ENCODE peak calls at places on chromosome 1, in five cellular contexts. Y is neural crest cell, X is RWPE2, B is endothelial cell, N is hepatocyte. R is an unnamed sample.

GRCh38 chr1:94339229-94339927 is 78.8 kb upstream of the ABCD3 start:
- DNase-seq in B (no peak), Y (no peak), X (no peak), N (no peak), R (no peak)

GRCh38 chr1:53559854-53560571 is 100.8 kb downstream of the DMRTB1 start:
- DNase-seq in X (peak; percentile 37), Y (no peak), B (no peak), N (no peak), R (peak; percentile 65)

GRCh38 chr1:77889671-77890070 is 1.2 kb downstream of the NEXN start:
- DNase-seq in Y (no peak), N (peak; percentile 16), X (no peak), B (no peak), R (no peak)

GRCh38 chr1:1678581-1679380 is 13.8 kb downstream of the SLC35E2B start:
- DNase-seq in B (peak; percentile 73), Y (no peak), N (peak; percentile 72), X (peak; percentile 38), R (peak; percentile 63)

GRCh38 chr1:244821134-244821533 is 14.3 kb upstream of the COX20 start:
- DNase-seq in B (no peak), Y (no peak), N (peak; percentile 25), X (no peak), R (no peak)

GRCh38 chr1:39089811-39090519 is 63.8 kb downstream of the NDUFS5 start:
- DNase-seq in Y (no peak), N (no peak), X (no peak), B (no peak), R (no peak)

GRCh38 chr1:77467196-77467595 is 185.4 kb downstream of the AK5 start:
- DNase-seq in N (no peak), X (no peak), Y (no peak), B (no peak), R (no peak)

GRCh38 chr1:60903591-60903990 is 178.8 kb upstream of the NFIA start:
- DNase-seq in X (no peak), B (no peak), N (peak; percentile 37), Y (no peak), R (no peak)

GRCh38 chr1:204829133-204829532 is 41.5 kb upstream of the NFASC start:
- DNase-seq in B (no peak), X (no peak), N (no peak), Y (no peak), R (no peak)

GRCh38 chr1:10635385-10635896 is 160.7 kb downstream of the PEX14 start:
- DNase-seq in N (no peak), B (no peak), X (peak; percentile 88), Y (no peak), R (no peak)

GRCh38 chr1:76269175-76269574 is 194.6 kb downstream of the ST6GALNAC3 start:
- DNase-seq in Y (no peak), B (no peak), X (no peak), N (peak; percentile 44), R (no peak)

GRCh38 chr1:157004771-157005170 is 40.8 kb downstream of the ARHGEF11 start:
- DNase-seq in N (no peak), X (no peak), Y (no peak), B (no peak), R (no peak)

GRCh38 chr1:26177182-26177684 is at the start of gene CNKSR1:
- DNase-seq in X (peak; percentile 88), N (peak; percentile 90), Y (no peak), B (peak; percentile 51), R (no peak)

GRCh38 chr1:221437171-221437570 is 304.7 kb downstream of the DUSP10 start:
- DNase-seq in B (no peak), Y (no peak), X (no peak), N (no peak), R (no peak)

GRCh38 chr1:156104065-156104810 is 10.3 kb upstream of the LMNA start:
- DNase-seq in B (peak; percentile 37), X (peak; percentile 93), N (peak; percentile 91), Y (no peak), R (no peak)

GRCh38 chr1:52709016-52709415 is 10.9 kb upstream of the COA7 start:
- DNase-seq in Y (no peak), N (no peak), B (no peak), X (no peak), R (no peak)

GRCh38 chr1:89990976-89991831 is 3.7 kb upstream of the ZNF326 start:
- DNase-seq in Y (no peak), X (no peak), B (no peak), N (no peak), R (no peak)

GRCh38 chr1:55446351-55446750 is 231.2 kb upstream of the USP24 start:
- DNase-seq in X (no peak), B (no peak), N (no peak), Y (no peak), R (no peak)

GRCh38 chr1:6074192-6074901 is 28.7 kb downstream of the KCNAB2 start:
- DNase-seq in Y (no peak), X (no peak), N (no peak), B (no peak), R (no peak)

GRCh38 chr1:191804311-191804710 is 354.0 kb upstream of the RGS18 start:
- DNase-seq in X (no peak), B (peak; percentile 52), Y (no peak), N (no peak), R (no peak)

GRCh38 chr1:196609114-196609737 is 986 bp upstream of the KCNT2 start:
- DNase-seq in X (no peak), Y (no peak), N (no peak), B (peak; percentile 33), R (no peak)

GRCh38 chr1:14181191-14181793 is 417.2 kb upstream of the KAZN start:
- DNase-seq in X (no peak), B (no peak), N (no peak), Y (no peak), R (no peak)

GRCh38 chr1:147579532-147580199 is 38.4 kb downstream of the BCL9 start:
- DNase-seq in B (no peak), X (no peak), N (peak; percentile 91), Y (no peak), R (no peak)

GRCh38 chr1:113191579-113192076 is 118.6 kb downstream of the LRIG2 start:
- DNase-seq in Y (no peak), N (no peak), B (no peak), X (no peak), R (no peak)

GRCh38 chr1:26127235-26128163 is 15.9 kb downstream of the PDIK1L start:
- DNase-seq in X (no peak), Y (no peak), N (no peak), B (no peak), R (no peak)

GRCh38 chr1:52238887-52239707 is 97.2 kb downstream of the ZFYVE9 start:
- DNase-seq in Y (no peak), N (no peak), B (no peak), X (no peak), R (no peak)

GRCh38 chr1:150322310-150322709 is 977 bp downstream of the PRPF3 start:
- DNase-seq in Y (no peak), N (no peak), B (no peak), X (no peak), R (no peak)

GRCh38 chr1:161973924-161974845 is 49.5 kb downstream of the OLFML2B start:
- DNase-seq in X (no peak), B (no peak), Y (no peak), N (no peak), R (no peak)

DNA sequence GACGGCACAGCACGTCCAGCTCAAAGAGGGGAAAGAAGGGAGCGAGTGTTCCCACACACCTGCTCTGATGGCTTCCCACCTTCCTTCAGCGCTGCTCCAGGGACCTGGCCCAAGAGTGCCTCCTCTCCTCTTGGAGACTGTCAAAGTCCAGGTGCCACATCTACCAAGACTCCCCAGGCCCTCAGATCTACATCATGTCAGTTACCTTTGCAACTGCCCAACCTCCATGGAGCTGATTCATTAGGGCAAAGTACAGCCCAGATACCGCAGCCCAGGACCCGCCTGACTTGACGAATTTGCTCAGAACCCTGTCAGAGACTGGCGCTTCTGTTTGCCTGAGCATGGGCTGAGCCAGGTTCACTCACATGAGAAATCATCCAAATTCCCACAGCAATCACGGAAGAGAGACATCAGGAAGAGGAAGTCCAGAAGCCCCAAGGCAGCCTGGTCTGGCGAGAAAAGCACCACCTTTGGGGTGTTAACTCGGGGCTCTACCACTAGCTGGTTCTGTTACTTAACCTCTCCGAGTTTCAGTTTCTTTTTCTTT is at the start of gene SEC16B:
- DNase-seq in N (peak; percentile 85), Y (no peak), B (no peak), X (no peak), R (no peak)
- TF ChIP-seq CTCF in N (no peak), Y (no peak), B (no peak), X (no peak), R (no peak)

GRCh38 chr1:44302557-44302956 is 52.5 kb downstream of the ERI3 start:
- DNase-seq in N (no peak), X (no peak), B (no peak), Y (no peak), R (no peak)
- TF ChIP-seq CTCF in N (no peak), X (no peak), B (no peak), Y (no peak), R (no peak)

GRCh38 chr1:47388548-47389238 is 27.4 kb upstream of the FOXE3 start:
- DNase-seq in Y (peak; percentile 73), X (no peak), N (peak; percentile 73), B (peak; percentile 82), R (no peak)
- TF ChIP-seq CTCF in Y (peak; percentile 86), X (peak; percentile 89), N (peak; percentile 68), B (peak; percentile 71), R (peak; percentile 88)

GRCh38 chr1:228454238-228454637 is 32.9 kb upstream of the RNF187 start:
- DNase-seq in X (no peak), Y (no peak), B (no peak), N (no peak), R (no peak)

GRCh38 chr1:228457017-228457395 is 30.2 kb upstream of the RNF187 start:
- DNase-seq in B (no peak), X (no peak), Y (no peak), N (no peak), R (no peak)

GRCh38 chr1:228457396-228458176 is 29.6 kb upstream of the RNF187 start:
- DNase-seq in X (peak; percentile 77), B (peak; percentile 78), Y (peak; percentile 82), N (peak; percentile 97), R (peak; percentile 96)

GRCh38 chr1:228456252-228457016 is 30.7 kb upstream of the RNF187 start:
- DNase-seq in Y (no peak), B (no peak), X (no peak), N (no peak), R (no peak)

DNA sequence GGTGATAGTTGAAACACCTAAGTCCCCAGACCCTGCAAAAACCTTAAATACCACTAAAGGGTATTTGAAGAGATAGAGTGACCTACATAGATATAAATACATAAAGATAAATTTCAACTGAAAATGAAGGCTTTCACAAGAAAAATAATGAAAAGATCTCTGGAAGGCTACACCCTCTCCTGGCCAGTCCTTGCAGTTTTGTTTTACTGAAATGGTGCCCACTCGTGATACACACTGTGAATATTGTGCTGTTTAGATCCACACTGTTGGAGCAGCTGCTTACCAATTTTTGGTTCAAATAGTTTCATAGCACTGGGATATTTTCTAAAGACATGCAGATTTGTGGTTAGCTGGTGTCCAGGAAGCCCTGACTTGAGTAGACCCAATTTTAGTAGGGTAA is 31.5 kb upstream of the RNF187 start:
- DNase-seq in X (no peak), B (no peak), Y (no peak), N (no peak), R (no peak)
- TF ChIP-seq CTCF in X (peak; percentile 26), B (no peak), Y (peak; percentile 45), N (peak; percentile 43), R (peak; percentile 74)

GRCh38 chr1:62744594-62745577 is 39.0 kb upstream of the ATG4C start:
- DNase-seq in Y (no peak), B (no peak), N (no peak), X (no peak), R (no peak)

GRCh38 chr1:62746086-62746808 is 37.7 kb upstream of the ATG4C start:
- DNase-seq in X (no peak), N (peak; percentile 50), Y (no peak), B (no peak), R (no peak)

GRCh38 chr1:62746809-62747138 is 37.2 kb upstream of the ATG4C start:
- DNase-seq in N (no peak), Y (no peak), X (no peak), B (no peak), R (no peak)
- TF ChIP-seq CTCF in N (no peak), Y (no peak), X (peak; percentile 63), B (no peak), R (peak; percentile 58)

R was measured in chondrocyte.